ENCODE peak calls at places on chromosomes 16 and 17, in seven cellular contexts. P, B, G, E, L, W and Y are unnamed samples.

GRCh38 chr17:68491381-68491849 is 20.8 kb upstream of the PRKAR1A start:
- DNase-seq in P (no peak), B (no peak), G (no peak), E (no peak), L (no peak), W (no peak), Y (no peak)

GRCh38 chr17:76492250-76492988 is 8.8 kb downstream of the RHBDF2 start:
- DNase-seq in P (no peak), B (no peak), G (no peak), E (no peak), L (no peak), W (no peak), Y (peak; percentile 35)

GRCh38 chr17:82911822-82912221 is 72.0 kb upstream of the ZNF750 start:
- DNase-seq in P (no peak), B (no peak), G (no peak), E (no peak), L (no peak), W (no peak), Y (no peak)

GRCh38 chr17:1058423-1059130 is 61.6 kb downstream of the TIMM22 start:
- DNase-seq in P (peak; percentile 58), B (peak; percentile 46), G (peak; percentile 59), E (peak; percentile 8), L (peak; percentile 82), W (peak; percentile 16), Y (peak; percentile 40)

GRCh38 chr16:27576729-27577128 is 26.8 kb downstream of the KATNIP start:
- DNase-seq in P (no peak), B (no peak), G (no peak), E (no peak), L (no peak), W (no peak), Y (no peak)

GRCh38 chr17:79664925-79665738 is 54.3 kb upstream of the RBFOX3 start:
- DNase-seq in P (peak; percentile 31), B (no peak), G (no peak), E (no peak), L (peak; percentile 73), W (no peak), Y (no peak)

GRCh38 chr16:56836410-56836834 is 28.6 kb upstream of the SLC12A3 start:
- DNase-seq in P (no peak), B (no peak), G (no peak), E (no peak), L (no peak), W (no peak), Y (no peak)

GRCh38 chr17:50693041-50693682 is 14.6 kb downstream of the ANKRD40 start:
- DNase-seq in P (no peak), B (no peak), G (no peak), E (no peak), L (no peak), W (no peak), Y (no peak)

GRCh38 chr16:546909-547770 is 13.1 kb upstream of the PRR35 start:
- DNase-seq in P (peak; percentile 61), B (peak; percentile 66), G (no peak), E (peak; percentile 34), L (peak; percentile 92), W (peak; percentile 39), Y (peak; percentile 31)

GRCh38 chr16:89845417-89845816 is 17.1 kb downstream of the SPIRE2 start:
- DNase-seq in P (no peak), B (no peak), G (no peak), E (no peak), L (no peak), W (peak; percentile 39), Y (peak; percentile 82)

GRCh38 chr16:64397042-64397441 is 724.8 kb downstream of the CDH11 start:
- DNase-seq in P (no peak), B (no peak), G (no peak), E (no peak), L (no peak), W (no peak), Y (no peak)

GRCh38 chr17:40104570-40105471 is 4.4 kb upstream of the NR1D1 start:
- DNase-seq in P (no peak), B (no peak), G (no peak), E (no peak), L (no peak), W (no peak), Y (no peak)

GRCh38 chr17:75843577-75844529 is at the start of gene UNC13D:
- DNase-seq in P (no peak), B (peak; percentile 83), G (no peak), E (peak; percentile 48), L (peak; percentile 25), W (peak; percentile 75), Y (peak; percentile 72)